ENCODE peak calls at places on chromosomes 3 and 15, in five cellular contexts. V, I, L, S and Q are unnamed samples.

GRCh38 chr15:80695911-80696651 is 971 bp downstream of the ABHD17C start:
- DNase-seq in V (peak), L (no peak), S (peak), I (no peak), Q (no peak)

GRCh38 chr3:161163297-161163696 is 57.8 kb upstream of the NMD3 start:
- DNase-seq in L (no peak), V (no peak), I (peak), S (no peak), Q (peak)

GRCh38 chr3:170999737-171000242 is 26.7 kb downstream of the SLC2A2 start:
- DNase-seq in V (no peak), S (no peak), I (peak), L (no peak), Q (no peak)

GRCh38 chr3:129736070-129736469 is 129.6 kb upstream of the PLXND1 start:
- DNase-seq in L (no peak), I (no peak), S (no peak), V (no peak), Q (no peak)

GRCh38 chr3:72597756-72598195 is 250.5 kb downstream of the SHQ1 start:
- DNase-seq in V (no peak), L (no peak), I (peak), S (no peak), Q (no peak)

GRCh38 chr3:45547764-45548683 is 46.5 kb upstream of the LIMD1 start:
- DNase-seq in V (no peak), S (no peak), L (no peak), I (no peak), Q (no peak)

GRCh38 chr3:32220006-32220405 is 18.5 kb upstream of the CMTM8 start:
- DNase-seq in I (no peak), S (no peak), L (no peak), V (no peak), Q (no peak)

GRCh38 chr15:82943176-82943575 is 9.3 kb downstream of the HOMER2 start:
- DNase-seq in S (no peak), L (no peak), V (no peak), I (no peak), Q (no peak)

GRCh38 chr3:150251654-150252053 is 156.4 kb upstream of the TSC22D2 start:
- DNase-seq in I (peak), L (no peak), V (no peak), S (no peak), Q (no peak)

GRCh38 chr15:38038659-38039442 is 104.4 kb downstream of the TMCO5A start:
- DNase-seq in V (no peak), I (peak), S (no peak), L (no peak), Q (no peak)

GRCh38 chr3:188468196-188468595 is 314.2 kb downstream of the LPP start:
- DNase-seq in I (no peak), L (no peak), S (no peak), V (no peak), Q (peak)

GRCh38 chr3:169641167-169641566 is 22.3 kb downstream of the MECOM start:
- DNase-seq in I (no peak), L (no peak), S (no peak), V (no peak), Q (no peak)

GRCh38 chr15:59137566-59137965 is 32.6 kb downstream of the CCNB2 start:
- DNase-seq in S (no peak), I (no peak), V (no peak), L (no peak), Q (no peak)

GRCh38 chr15:67030036-67030762 is 35.2 kb upstream of the SMAD3 start:
- DNase-seq in V (no peak), I (no peak), L (no peak), S (no peak), Q (no peak)

GRCh38 chr15:38254065-38254883 is 1.6 kb downstream of the SPRED1 start:
- DNase-seq in V (no peak), L (no peak), I (peak), S (peak), Q (peak)

GRCh38 chr15:36778516-36778915 is 199.1 kb downstream of the CDIN1 start:
- DNase-seq in I (peak), L (no peak), S (no peak), V (no peak), Q (no peak)

GRCh38 chr15:69415381-69415780 is 1.2 kb downstream of the KIF23 start:
- DNase-seq in S (no peak), V (no peak), I (peak), L (no peak), Q (peak)

GRCh38 chr3:16266714-16267113 is 1.7 kb downstream of the OXNAD1 start:
- DNase-seq in L (no peak), I (no peak), S (no peak), V (no peak), Q (no peak)

GRCh38 chr15:91445701-91446100 is 345.6 kb downstream of the SV2B start:
- DNase-seq in L (no peak), I (peak), S (no peak), V (no peak), Q (no peak)

GRCh38 chr15:69104050-69104750 is 56.2 kb upstream of the GLCE start:
- DNase-seq in L (no peak), V (no peak), I (no peak), S (no peak), Q (no peak)

GRCh38 chr3:23166804-23167203 is 36.3 kb upstream of the UBE2E2 start:
- DNase-seq in L (no peak), I (no peak), S (no peak), V (no peak), Q (no peak)

GRCh38 chr3:23174426-23175039 is 28.6 kb upstream of the UBE2E2 start:
- DNase-seq in V (peak), L (no peak), I (no peak), S (no peak), Q (no peak)

GRCh38 chr3:23172059-23172458 is 31.1 kb upstream of the UBE2E2 start:
- DNase-seq in I (no peak), L (no peak), V (no peak), S (no peak), Q (no peak)

GRCh38 chr3:23169551-23169950 is 33.6 kb upstream of the UBE2E2 start:
- DNase-seq in L (no peak), S (no peak), I (no peak), V (no peak), Q (no peak)

DNA sequence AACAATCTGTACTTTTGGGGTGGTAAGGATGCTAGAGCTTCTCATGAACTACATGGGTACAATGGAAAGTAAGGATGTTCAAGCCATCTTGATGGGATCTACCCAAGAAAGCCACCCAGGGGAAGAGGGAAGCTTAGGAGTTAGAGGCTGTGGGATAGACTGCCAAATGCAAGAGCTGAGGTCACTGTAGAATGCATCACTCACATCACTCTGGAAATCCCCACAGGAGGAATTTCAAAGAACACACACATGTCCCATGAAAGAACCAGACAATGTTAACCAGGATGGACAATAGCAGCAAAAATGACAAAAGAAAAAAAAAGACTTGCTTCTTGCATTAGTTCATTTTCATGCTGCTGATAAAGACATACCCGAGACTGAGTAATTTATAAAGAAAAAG is 32.8 kb upstream of the UBE2E2 start:
- DNase-seq in L (no peak), V (no peak), S (no peak), I (peak), Q (no peak)
- TF ChIP-seq POLR2A in L (no peak), V (no peak), S (no peak), I (no peak), Q (no peak)

DNA sequence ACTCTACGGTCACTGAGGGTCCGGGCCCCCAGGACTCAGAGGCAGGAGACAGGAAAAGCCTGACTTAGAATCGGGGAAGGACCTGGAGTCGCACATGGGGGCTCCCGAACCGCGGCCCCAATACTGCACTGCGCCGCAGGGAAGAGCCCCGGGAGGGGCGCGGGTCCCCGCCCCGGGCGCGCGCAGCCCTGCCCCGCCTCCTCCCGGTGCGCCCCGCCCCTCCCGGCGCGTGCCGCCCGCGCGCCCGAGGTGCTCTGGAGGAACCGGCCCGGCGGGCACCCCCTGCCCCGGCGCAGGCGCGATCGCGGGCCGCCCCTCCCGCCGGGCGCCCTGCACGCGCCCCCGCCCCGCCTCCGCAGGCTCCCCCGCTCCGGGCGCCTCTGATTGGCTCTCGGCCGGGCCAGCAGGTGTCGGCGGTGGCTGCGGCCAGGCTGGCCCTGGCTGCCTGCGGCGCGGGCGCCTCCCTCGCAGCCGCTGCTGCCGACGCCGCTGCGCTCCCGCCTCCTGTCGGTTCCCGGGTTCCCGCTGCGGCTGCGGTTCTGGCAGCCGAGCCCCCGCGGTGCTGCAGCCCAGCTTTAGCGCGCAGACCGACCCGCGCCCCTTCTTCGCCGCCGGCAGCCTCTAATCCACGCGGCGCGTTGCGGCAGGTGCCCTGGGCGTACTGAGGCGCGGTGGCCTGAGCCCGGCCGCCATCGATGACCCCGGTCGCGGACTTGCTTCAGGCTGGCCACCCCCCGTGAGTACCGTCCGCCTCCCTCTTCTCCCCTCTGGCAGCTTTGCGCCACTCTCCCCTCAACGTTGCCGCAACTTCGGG is at the start of gene MYRIP:
- DNase-seq in S (peak), L (no peak), V (peak), I (no peak), Q (peak)
- TF ChIP-seq POLR2A in S (no peak), L (no peak), V (no peak), I (no peak), Q (no peak)

GRCh38 chr3:185460283-185460682 is 38.6 kb downstream of the TMEM41A start:
- DNase-seq in V (no peak), S (no peak), L (no peak), I (no peak), Q (no peak)

GRCh38 chr3:185460719-185461350 is 38.0 kb downstream of the TMEM41A start:
- DNase-seq in S (no peak), I (peak), L (no peak), V (no peak), Q (peak)

GRCh38 chr3:185455860-185456259 is 43.0 kb downstream of the TMEM41A start:
- DNase-seq in L (no peak), S (no peak), V (no peak), I (no peak), Q (no peak)

GRCh38 chr3:185457376-185457775 is 41.5 kb downstream of the TMEM41A start:
- DNase-seq in L (no peak), V (no peak), I (no peak), S (no peak), Q (no peak)
- TF ChIP-seq POLR2A in L (no peak), V (no peak), I (no peak), S (no peak), Q (no peak)

GRCh38 chr3:115148142-115148790 is 1.2 kb upstream of the ZBTB20 start:
- DNase-seq in L (no peak), S (no peak), I (peak), V (no peak), Q (no peak)
- TF ChIP-seq POLR2A in L (peak), S (no peak), I (peak), V (peak), Q (peak)

DNA sequence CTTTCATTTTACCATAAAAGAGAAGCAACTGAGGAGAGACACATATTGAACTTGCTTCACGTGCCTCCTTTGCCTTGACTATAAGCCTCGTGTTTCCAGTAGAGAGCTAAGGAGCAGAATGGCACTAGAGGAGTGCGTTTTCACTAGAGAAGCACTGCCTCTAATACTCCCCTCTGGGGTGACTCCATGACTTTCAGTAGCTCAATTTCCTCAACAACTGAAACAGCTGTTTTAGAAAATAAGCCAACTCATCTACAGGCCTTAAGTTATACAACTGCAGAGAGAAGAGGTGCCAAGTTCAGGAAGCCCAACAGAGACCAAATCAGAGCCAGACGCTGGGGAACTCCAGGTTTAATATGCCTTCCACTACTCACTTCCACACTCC is 1.9 kb downstream of the UBP1 start:
- DNase-seq in L (no peak), I (peak), V (no peak), S (no peak), Q (peak)
- TF ChIP-seq POLR2A in L (no peak), I (no peak), V (no peak), S (no peak), Q (no peak)

GRCh38 chr3:186930143-186930638 is at the start of gene ST6GAL1:
- DNase-seq in I (peak), L (peak), V (peak), S (peak), Q (peak)
- TF ChIP-seq POLR2A in I (no peak), L (peak), V (no peak), S (no peak), Q (no peak)

GRCh38 chr15:51829360-51830278 is at the start of gene TMOD3:
- DNase-seq in S (peak), V (peak), I (peak), L (peak), Q (peak)
- TF ChIP-seq POLR2A in S (no peak), V (peak), I (peak), L (peak), Q (peak)

DNA sequence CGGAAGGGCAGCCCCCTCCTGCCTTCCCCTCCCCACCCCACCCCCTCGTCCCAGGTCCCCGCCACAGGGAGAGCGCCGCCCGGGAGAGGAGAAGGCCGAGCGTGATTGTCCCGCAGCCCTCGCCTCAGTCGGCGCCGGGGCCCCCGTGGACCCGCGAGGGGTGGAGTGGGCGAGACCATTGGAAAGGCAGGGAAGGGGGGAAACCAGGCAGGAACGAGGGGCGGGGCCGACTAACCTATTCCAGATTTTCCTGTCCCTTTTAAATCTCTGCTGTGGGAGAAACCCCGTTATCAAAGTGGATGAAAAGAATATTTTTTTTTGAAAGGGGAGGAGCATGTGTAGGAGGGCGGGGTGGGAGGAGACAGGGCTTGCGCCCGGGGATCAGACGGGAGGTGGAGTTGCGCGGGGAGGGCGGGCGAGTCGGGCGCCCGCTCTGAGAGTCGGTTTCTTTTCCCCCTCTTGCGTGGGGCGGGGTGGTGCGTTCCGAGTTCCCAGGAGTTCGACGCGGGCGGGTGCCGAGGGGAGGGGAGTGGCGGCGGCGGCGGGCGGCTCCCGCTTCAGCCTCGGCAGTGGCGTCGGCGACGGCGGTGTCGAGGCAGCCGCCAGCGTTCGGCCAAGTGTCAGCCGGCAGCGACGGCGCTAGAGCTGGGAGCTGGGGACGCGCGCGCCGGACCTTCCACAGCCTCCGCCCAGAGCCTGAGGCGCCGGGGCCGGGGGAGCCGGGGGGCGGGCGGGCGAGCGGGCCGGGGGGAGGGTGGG is at the start of gene NECTIN3:
- DNase-seq in S (peak), L (peak), I (peak), V (peak), Q (peak)
- TF ChIP-seq POLR2A in S (no peak), L (peak), I (peak), V (peak), Q (no peak)